ENCODE peak calls at places on chromosome 11, in nine cellular contexts. One of them, this sample, is unnamed.

GRCh38 chr11:27972432-27973170 is 135.4 kb downstream of the KIF18A start:
- DNase-seq in A549: no peak
- DNase-seq in upper lobe of right lung: no peak
- DNase-seq in IMR-90: no peak
- DNase-seq in Calu3: no peak
- DNase-seq in gastrocnemius medialis: no peak
- DNase-seq in AG09309: no peak
- DNase-seq in psoas muscle: no peak
- DNase-seq in GM20000: no peak
- DNase-seq in this sample: no peak

GRCh38 chr11:10982695-10983492 is 125.0 kb upstream of the ZBED5 start:
- DNase-seq in A549: no peak
- DNase-seq in upper lobe of right lung: no peak
- DNase-seq in IMR-90: no peak
- DNase-seq in Calu3: no peak
- DNase-seq in gastrocnemius medialis: no peak
- DNase-seq in AG09309: no peak
- DNase-seq in psoas muscle: no peak
- DNase-seq in GM20000: no peak
- DNase-seq in this sample: no peak

GRCh38 chr11:67401495-67402191 is at the start of gene PPP1CA:
- DNase-seq in A549: peak
- DNase-seq in upper lobe of right lung: peak
- DNase-seq in IMR-90: peak
- DNase-seq in Calu3: peak
- DNase-seq in gastrocnemius medialis: peak
- DNase-seq in AG09309: peak
- DNase-seq in psoas muscle: peak
- DNase-seq in GM20000: peak
- DNase-seq in this sample: peak

GRCh38 chr11:113408206-113408605 is 20.6 kb downstream of the ANKK1 start:
- DNase-seq in A549: no peak
- DNase-seq in upper lobe of right lung: no peak
- DNase-seq in IMR-90: no peak
- DNase-seq in Calu3: no peak
- DNase-seq in gastrocnemius medialis: no peak
- DNase-seq in AG09309: no peak
- DNase-seq in psoas muscle: no peak
- DNase-seq in GM20000: no peak
- DNase-seq in this sample: no peak

GRCh38 chr11:19378814-19379213 is 138.1 kb upstream of the E2F8 start:
- DNase-seq in A549: no peak
- DNase-seq in upper lobe of right lung: no peak
- DNase-seq in IMR-90: no peak
- DNase-seq in Calu3: no peak
- DNase-seq in gastrocnemius medialis: no peak
- DNase-seq in AG09309: no peak
- DNase-seq in psoas muscle: no peak
- DNase-seq in GM20000: no peak
- DNase-seq in this sample: no peak

GRCh38 chr11:108606495-108607160 is 13.1 kb upstream of the EXPH5 start:
- DNase-seq in A549: no peak
- DNase-seq in upper lobe of right lung: no peak
- DNase-seq in IMR-90: peak
- DNase-seq in Calu3: no peak
- DNase-seq in gastrocnemius medialis: no peak
- DNase-seq in AG09309: no peak
- DNase-seq in psoas muscle: no peak
- DNase-seq in GM20000: no peak
- DNase-seq in this sample: no peak

GRCh38 chr11:27179334-27179733 is 138.7 kb downstream of the BBOX1 start:
- DNase-seq in A549: no peak
- DNase-seq in upper lobe of right lung: no peak
- DNase-seq in IMR-90: no peak
- DNase-seq in Calu3: no peak
- DNase-seq in gastrocnemius medialis: no peak
- DNase-seq in AG09309: no peak
- DNase-seq in psoas muscle: no peak
- DNase-seq in GM20000: no peak
- DNase-seq in this sample: no peak

GRCh38 chr11:47714554-47715081 is 551 bp downstream of the AGBL2 start:
- DNase-seq in A549: no peak
- DNase-seq in upper lobe of right lung: peak
- DNase-seq in IMR-90: no peak
- DNase-seq in Calu3: no peak
- DNase-seq in gastrocnemius medialis: no peak
- DNase-seq in AG09309: no peak
- DNase-seq in psoas muscle: no peak
- DNase-seq in GM20000: peak
- DNase-seq in this sample: no peak

GRCh38 chr11:102413497-102413896 is 39.1 kb downstream of the TMEM123 start:
- DNase-seq in A549: no peak
- DNase-seq in upper lobe of right lung: no peak
- DNase-seq in IMR-90: no peak
- DNase-seq in Calu3: no peak
- DNase-seq in gastrocnemius medialis: no peak
- DNase-seq in AG09309: no peak
- DNase-seq in psoas muscle: no peak
- DNase-seq in GM20000: no peak
- DNase-seq in this sample: no peak

GRCh38 chr11:12195773-12196172 is 85.4 kb downstream of the MICAL2 start:
- DNase-seq in A549: no peak
- DNase-seq in upper lobe of right lung: no peak
- DNase-seq in IMR-90: no peak
- DNase-seq in Calu3: no peak
- DNase-seq in gastrocnemius medialis: no peak
- DNase-seq in AG09309: no peak
- DNase-seq in psoas muscle: no peak
- DNase-seq in GM20000: peak
- DNase-seq in this sample: no peak

GRCh38 chr11:4882543-4882942 is 843 bp downstream of the OR51T1 start:
- DNase-seq in A549: no peak
- DNase-seq in upper lobe of right lung: no peak
- DNase-seq in IMR-90: no peak
- DNase-seq in Calu3: no peak
- DNase-seq in gastrocnemius medialis: no peak
- DNase-seq in AG09309: no peak
- DNase-seq in psoas muscle: no peak
- DNase-seq in GM20000: no peak
- DNase-seq in this sample: no peak

GRCh38 chr11:70933986-70934583 is 318.3 kb downstream of the SHANK2 start:
- DNase-seq in A549: no peak
- DNase-seq in upper lobe of right lung: no peak
- DNase-seq in IMR-90: no peak
- DNase-seq in Calu3: no peak
- DNase-seq in gastrocnemius medialis: no peak
- DNase-seq in AG09309: no peak
- DNase-seq in psoas muscle: peak
- DNase-seq in GM20000: no peak
- DNase-seq in this sample: no peak

GRCh38 chr11:91160661-91161060 is 937.8 kb upstream of the CHORDC1 start:
- DNase-seq in A549: no peak
- DNase-seq in upper lobe of right lung: no peak
- DNase-seq in IMR-90: no peak
- DNase-seq in Calu3: no peak
- DNase-seq in gastrocnemius medialis: no peak
- DNase-seq in AG09309: no peak
- DNase-seq in psoas muscle: no peak
- DNase-seq in GM20000: no peak
- DNase-seq in this sample: no peak

GRCh38 chr11:26730711-26731460 is 9.0 kb upstream of the SLC5A12 start:
- DNase-seq in A549: no peak
- DNase-seq in upper lobe of right lung: no peak
- DNase-seq in IMR-90: peak
- DNase-seq in Calu3: no peak
- DNase-seq in gastrocnemius medialis: no peak
- DNase-seq in AG09309: no peak
- DNase-seq in psoas muscle: no peak
- DNase-seq in GM20000: no peak
- DNase-seq in this sample: no peak

GRCh38 chr11:11973361-11973800 is 35.0 kb downstream of the DKK3 start:
- DNase-seq in A549: no peak
- DNase-seq in upper lobe of right lung: peak
- DNase-seq in IMR-90: peak
- DNase-seq in Calu3: no peak
- DNase-seq in gastrocnemius medialis: peak
- DNase-seq in AG09309: no peak
- DNase-seq in psoas muscle: peak
- DNase-seq in GM20000: no peak
- DNase-seq in this sample: peak

GRCh38 chr11:6782720-6783119 is at the start of gene OR2AG1:
- DNase-seq in A549: no peak
- DNase-seq in upper lobe of right lung: no peak
- DNase-seq in IMR-90: no peak
- DNase-seq in Calu3: no peak
- DNase-seq in gastrocnemius medialis: no peak
- DNase-seq in AG09309: no peak
- DNase-seq in psoas muscle: no peak
- DNase-seq in GM20000: no peak
- DNase-seq in this sample: no peak

GRCh38 chr11:123559418-123559817 is 95.0 kb downstream of the SCN3B start:
- DNase-seq in A549: no peak
- DNase-seq in upper lobe of right lung: no peak
- DNase-seq in IMR-90: peak
- DNase-seq in Calu3: no peak
- DNase-seq in gastrocnemius medialis: no peak
- DNase-seq in AG09309: no peak
- DNase-seq in psoas muscle: no peak
- DNase-seq in GM20000: no peak
- DNase-seq in this sample: no peak

GRCh38 chr11:123562829-123563228 is 91.6 kb downstream of the SCN3B start:
- DNase-seq in A549: no peak
- DNase-seq in upper lobe of right lung: no peak
- DNase-seq in IMR-90: no peak
- DNase-seq in Calu3: no peak
- DNase-seq in gastrocnemius medialis: no peak
- DNase-seq in AG09309: no peak
- DNase-seq in psoas muscle: no peak
- DNase-seq in GM20000: no peak
- DNase-seq in this sample: no peak

GRCh38 chr11:123562166-123562565 is 92.3 kb downstream of the SCN3B start:
- DNase-seq in A549: no peak
- DNase-seq in upper lobe of right lung: no peak
- DNase-seq in IMR-90: no peak
- DNase-seq in Calu3: no peak
- DNase-seq in gastrocnemius medialis: no peak
- DNase-seq in AG09309: no peak
- DNase-seq in psoas muscle: no peak
- DNase-seq in GM20000: no peak
- DNase-seq in this sample: peak

GRCh38 chr11:123560001-123560400 is 94.4 kb downstream of the SCN3B start:
- DNase-seq in A549: no peak
- DNase-seq in upper lobe of right lung: peak
- DNase-seq in IMR-90: peak
- DNase-seq in Calu3: no peak
- DNase-seq in gastrocnemius medialis: no peak
- DNase-seq in AG09309: peak
- DNase-seq in psoas muscle: peak
- DNase-seq in GM20000: no peak
- DNase-seq in this sample: peak

DNA sequence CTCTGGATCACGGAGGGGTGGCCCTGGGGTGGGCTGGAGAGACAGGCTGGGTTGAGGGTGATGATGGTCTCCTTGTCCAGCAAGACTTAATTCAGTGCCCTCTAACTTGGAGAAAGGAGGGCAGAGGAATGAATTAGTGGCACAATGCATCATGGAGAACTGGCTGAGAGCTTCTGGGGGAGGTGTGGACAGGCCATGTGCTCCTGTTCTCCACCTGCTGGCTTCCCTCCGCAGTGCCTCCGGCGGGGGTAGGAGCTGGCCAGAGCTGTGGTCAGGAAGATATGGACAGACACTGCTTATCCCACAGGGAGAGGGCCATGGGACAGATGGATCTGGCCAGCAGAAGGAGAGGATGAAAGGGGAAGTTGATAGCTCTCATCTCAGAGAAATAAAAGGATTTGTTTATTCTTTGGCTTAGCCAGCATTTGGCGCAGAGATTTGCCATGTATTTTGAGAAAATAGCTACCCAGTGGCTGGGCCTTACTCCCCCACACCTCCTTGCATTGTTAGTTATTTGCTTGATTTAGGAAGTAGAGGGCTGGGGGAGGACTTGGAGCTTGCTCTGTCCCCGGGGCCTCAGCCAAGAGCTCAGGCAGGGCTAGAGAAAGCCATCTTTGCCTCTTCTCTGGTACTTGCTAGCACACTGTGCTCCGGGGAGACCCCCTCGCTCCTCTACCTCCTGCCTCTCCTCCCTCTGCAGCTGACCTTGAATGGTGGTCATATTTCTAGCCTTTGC is 93.2 kb downstream of the SCN3B start:
- DNase-seq in A549: no peak
- DNase-seq in upper lobe of right lung: no peak
- DNase-seq in IMR-90: peak
- DNase-seq in Calu3: peak
- DNase-seq in gastrocnemius medialis: no peak
- DNase-seq in AG09309: no peak
- DNase-seq in psoas muscle: no peak
- DNase-seq in GM20000: no peak
- DNase-seq in this sample: peak
- TF ChIP-seq CTCF in A549: no peak
- TF ChIP-seq CTCF in upper lobe of right lung: no peak
- TF ChIP-seq CTCF in IMR-90: peak
- TF ChIP-seq CTCF in Calu3: peak
- TF ChIP-seq CTCF in gastrocnemius medialis: no peak
- TF ChIP-seq CTCF in AG09309: peak
- TF ChIP-seq CTCF in psoas muscle: peak
- TF ChIP-seq CTCF in GM20000: no peak
- TF ChIP-seq CTCF in this sample: peak

GRCh38 chr11:8913961-8914660 is 3.1 kb downstream of the AKIP1 start:
- DNase-seq in A549: peak
- DNase-seq in upper lobe of right lung: no peak
- DNase-seq in IMR-90: peak
- DNase-seq in Calu3: peak
- DNase-seq in gastrocnemius medialis: no peak
- DNase-seq in AG09309: no peak
- DNase-seq in psoas muscle: no peak
- DNase-seq in GM20000: peak
- DNase-seq in this sample: peak
- TF ChIP-seq CTCF in A549: peak
- TF ChIP-seq CTCF in upper lobe of right lung: peak
- TF ChIP-seq CTCF in IMR-90: peak
- TF ChIP-seq CTCF in Calu3: peak
- TF ChIP-seq CTCF in gastrocnemius medialis: peak
- TF ChIP-seq CTCF in AG09309: peak
- TF ChIP-seq CTCF in psoas muscle: peak
- TF ChIP-seq CTCF in GM20000: peak
- TF ChIP-seq CTCF in this sample: peak

GRCh38 chr11:95024958-95025357 is at the start of gene KDM4E:
- DNase-seq in A549: no peak
- DNase-seq in upper lobe of right lung: no peak
- DNase-seq in IMR-90: no peak
- DNase-seq in Calu3: no peak
- DNase-seq in gastrocnemius medialis: no peak
- DNase-seq in AG09309: no peak
- DNase-seq in psoas muscle: no peak
- DNase-seq in GM20000: no peak
- DNase-seq in this sample: no peak
- TF ChIP-seq CTCF in A549: no peak
- TF ChIP-seq CTCF in upper lobe of right lung: no peak
- TF ChIP-seq CTCF in IMR-90: no peak
- TF ChIP-seq CTCF in Calu3: no peak
- TF ChIP-seq CTCF in gastrocnemius medialis: no peak
- TF ChIP-seq CTCF in AG09309: no peak
- TF ChIP-seq CTCF in psoas muscle: no peak
- TF ChIP-seq CTCF in GM20000: no peak
- TF ChIP-seq CTCF in this sample: no peak

GRCh38 chr11:44785856-44786606 is 59.3 kb downstream of the TSPAN18 start:
- DNase-seq in A549: peak
- DNase-seq in upper lobe of right lung: no peak
- DNase-seq in IMR-90: no peak
- DNase-seq in Calu3: peak
- DNase-seq in gastrocnemius medialis: no peak
- DNase-seq in AG09309: no peak
- DNase-seq in psoas muscle: no peak
- DNase-seq in GM20000: no peak
- DNase-seq in this sample: no peak
- TF ChIP-seq CTCF in A549: no peak
- TF ChIP-seq CTCF in upper lobe of right lung: no peak
- TF ChIP-seq CTCF in IMR-90: peak
- TF ChIP-seq CTCF in Calu3: no peak
- TF ChIP-seq CTCF in gastrocnemius medialis: no peak
- TF ChIP-seq CTCF in AG09309: peak
- TF ChIP-seq CTCF in psoas muscle: no peak
- TF ChIP-seq CTCF in GM20000: no peak
- TF ChIP-seq CTCF in this sample: no peak